ENCODE peak calls at places on chromosomes 2 and 18, in four cellular contexts. U is HepG2, Z is K562, S is GM12878. P is an unnamed sample.

GRCh38 chr2:28449489-28450395 is 46.1 kb upstream of the PLB1 start:
- DNase-seq in U (no peak), Z (peak; percentile 60), S (no peak), P (peak; percentile 21)

GRCh38 chr2:70907130-70907756 is 28.5 kb upstream of the ATP6V1B1 start:
- DNase-seq in U (no peak), Z (no peak), S (no peak), P (no peak)

GRCh38 chr18:58638446-58638845 is 9.6 kb upstream of the ALPK2 start:
- DNase-seq in U (no peak), Z (no peak), S (no peak), P (no peak)

GRCh38 chr2:235291464-235291863 is 202.4 kb upstream of the AGAP1 start:
- DNase-seq in U (peak; percentile 30), Z (no peak), S (no peak), P (no peak)

GRCh38 chr2:133422946-133423345 is 145.3 kb downstream of the NCKAP5 start:
- DNase-seq in U (no peak), Z (no peak), S (no peak), P (no peak)

GRCh38 chr2:120395686-120396518 is 50.0 kb downstream of the INHBB start:
- DNase-seq in U (peak; percentile 44), Z (no peak), S (no peak), P (no peak)

GRCh38 chr2:100246163-100247145 is 75.8 kb downstream of the LONRF2 start:
- DNase-seq in U (peak; percentile 27), Z (peak; percentile 48), S (no peak), P (peak; percentile 13)

GRCh38 chr2:200782243-200782642 is 29.5 kb upstream of the BZW1 start:
- DNase-seq in U (no peak), Z (no peak), S (no peak), P (no peak)

GRCh38 chr2:12675801-12676200 is 40.9 kb upstream of the TRIB2 start:
- DNase-seq in U (no peak), Z (no peak), S (no peak), P (no peak)

GRCh38 chr2:157056200-157056676 is 201.3 kb upstream of the GALNT5 start:
- DNase-seq in U (peak; percentile 69), Z (no peak), S (no peak), P (peak; percentile 56)

GRCh38 chr18:76795981-76796380 is 26.4 kb upstream of the ZNF236 start:
- DNase-seq in U (no peak), Z (no peak), S (no peak), P (no peak)

GRCh38 chr2:20182241-20182931 is 42.5 kb downstream of the SDC1 start:
- DNase-seq in U (no peak), Z (peak; percentile 82), S (no peak), P (no peak)

GRCh38 chr18:36693931-36694661 is 134.7 kb downstream of the TPGS2 start:
- DNase-seq in U (peak; percentile 38), Z (no peak), S (no peak), P (no peak)

GRCh38 chr2:86482034-86482433 is 40.9 kb downstream of the KDM3A start:
- DNase-seq in U (no peak), Z (no peak), S (no peak), P (no peak)

GRCh38 chr2:19799881-19800780 is 101.7 kb downstream of the TTC32 start:
- DNase-seq in U (no peak), Z (no peak), S (no peak), P (no peak)

DNA sequence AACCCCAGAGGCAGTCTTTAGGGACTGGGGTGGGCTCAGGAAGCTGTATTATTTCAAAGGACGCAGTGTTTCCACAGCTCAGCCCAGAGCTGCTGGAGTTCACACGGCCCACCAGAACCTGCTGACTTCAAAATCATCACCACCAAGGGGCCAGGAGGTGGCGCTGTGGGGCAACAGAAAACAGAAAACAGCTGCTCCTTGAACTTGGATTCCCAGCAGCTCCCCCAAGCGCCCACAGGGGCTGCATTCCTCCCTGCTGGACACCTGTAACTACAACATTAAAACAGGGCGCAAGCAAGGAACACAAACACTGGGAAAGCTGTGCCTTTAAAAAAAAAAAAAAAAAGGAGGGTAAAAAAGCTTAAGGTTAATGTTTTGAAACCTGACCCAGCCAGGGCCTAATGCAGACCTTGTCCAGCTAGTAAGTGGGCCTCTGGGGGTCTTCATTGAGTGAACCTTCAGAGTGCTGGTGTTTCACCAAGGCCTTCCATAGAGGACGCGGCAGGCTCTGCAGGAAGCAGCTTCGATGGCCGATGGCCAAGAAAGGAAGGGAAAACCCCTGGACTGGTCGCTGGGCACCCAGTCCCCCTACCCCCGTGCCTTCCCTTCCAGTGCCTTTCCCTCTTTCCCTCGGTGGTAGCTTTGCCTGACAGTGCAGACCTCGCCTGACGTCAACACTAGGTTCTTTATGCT is 25.9 kb downstream of the MLPH start:
- DNase-seq in U (peak; percentile 92), Z (peak; percentile 85), S (peak; percentile 28), P (peak; percentile 76)
- TF ChIP-seq REST in U (no peak), Z (no peak), S (no peak), P (no peak)

GRCh38 chr2:41930807-41931566 is 116.8 kb upstream of the PKDCC start:
- DNase-seq in U (no peak), Z (no peak), S (peak; percentile 36), P (peak; percentile 26)
- TF ChIP-seq ZBTB33 in U (no peak), Z (no peak), S (no peak), P (no peak)

DNA sequence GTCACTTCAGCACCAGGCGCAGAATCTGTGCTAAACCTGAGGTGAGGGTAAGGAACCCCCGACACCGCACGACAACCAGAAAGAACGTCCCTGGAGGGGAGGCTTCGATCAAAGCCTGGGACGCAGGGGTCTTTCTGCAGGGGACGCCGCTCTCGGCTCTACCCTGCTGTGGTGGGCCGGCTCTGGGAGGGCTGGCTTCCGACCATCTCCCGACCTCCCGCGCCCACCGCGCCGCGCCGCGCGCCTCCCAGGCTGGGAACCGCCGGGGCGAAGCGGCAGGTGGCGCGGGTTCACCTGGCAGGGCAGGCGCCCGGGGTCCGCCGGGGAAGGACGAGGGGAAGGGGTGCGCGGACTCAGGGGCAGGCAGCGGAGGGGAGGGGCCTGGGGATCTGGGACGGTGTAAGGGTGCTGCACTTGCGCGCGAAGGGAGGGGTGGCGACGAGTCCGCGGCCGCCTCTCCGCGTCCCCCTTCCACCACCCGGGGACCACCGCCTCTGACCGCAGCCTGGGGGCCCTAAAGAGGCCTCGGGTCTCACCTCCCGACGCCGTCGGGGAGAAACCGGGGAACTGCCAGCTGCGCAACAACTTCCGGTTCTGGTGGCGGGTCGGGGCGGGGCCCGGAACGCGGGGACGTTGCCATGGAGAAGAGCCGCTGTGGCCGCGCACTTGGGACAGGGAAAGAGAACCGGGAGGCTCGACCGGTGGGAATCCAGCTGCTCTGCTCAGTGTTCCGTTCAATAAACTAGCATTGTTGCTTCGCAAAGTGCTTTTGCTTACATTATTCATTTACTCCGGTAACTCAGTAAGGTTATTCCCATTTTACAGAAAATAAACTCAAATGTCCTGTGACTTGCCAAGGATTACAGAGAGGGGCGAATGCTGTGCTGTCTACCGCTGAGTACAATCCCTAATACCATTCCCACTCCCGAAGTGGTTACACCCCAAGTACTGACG is at the start of gene ZNF396:
- DNase-seq in U (peak; percentile 52), Z (peak; percentile 90), S (no peak), P (peak; percentile 23)
- TF ChIP-seq POLR2A in U (no peak), Z (peak; percentile 50), S (peak; percentile 57), P (no peak)

GRCh38 chr18:1133541-1133940 is 228.9 kb downstream of the ADCYAP1 start:
- DNase-seq in U (no peak), Z (no peak), S (no peak), P (no peak)
- TF ChIP-seq REST in U (no peak), Z (no peak), S (no peak), P (no peak)

GRCh38 chr2:219877714-219878113 is 250.3 kb downstream of the SLC4A3 start:
- DNase-seq in U (no peak), Z (no peak), S (no peak), P (no peak)
- TF ChIP-seq ZBTB33 in U (no peak), Z (no peak), S (no peak), P (no peak)

GRCh38 chr2:206764673-206765241 is 371 bp downstream of the MDH1B start:
- DNase-seq in U (no peak), Z (no peak), S (no peak), P (no peak)
- TF ChIP-seq POLR2A in U (no peak), Z (no peak), S (no peak), P (no peak)

DNA sequence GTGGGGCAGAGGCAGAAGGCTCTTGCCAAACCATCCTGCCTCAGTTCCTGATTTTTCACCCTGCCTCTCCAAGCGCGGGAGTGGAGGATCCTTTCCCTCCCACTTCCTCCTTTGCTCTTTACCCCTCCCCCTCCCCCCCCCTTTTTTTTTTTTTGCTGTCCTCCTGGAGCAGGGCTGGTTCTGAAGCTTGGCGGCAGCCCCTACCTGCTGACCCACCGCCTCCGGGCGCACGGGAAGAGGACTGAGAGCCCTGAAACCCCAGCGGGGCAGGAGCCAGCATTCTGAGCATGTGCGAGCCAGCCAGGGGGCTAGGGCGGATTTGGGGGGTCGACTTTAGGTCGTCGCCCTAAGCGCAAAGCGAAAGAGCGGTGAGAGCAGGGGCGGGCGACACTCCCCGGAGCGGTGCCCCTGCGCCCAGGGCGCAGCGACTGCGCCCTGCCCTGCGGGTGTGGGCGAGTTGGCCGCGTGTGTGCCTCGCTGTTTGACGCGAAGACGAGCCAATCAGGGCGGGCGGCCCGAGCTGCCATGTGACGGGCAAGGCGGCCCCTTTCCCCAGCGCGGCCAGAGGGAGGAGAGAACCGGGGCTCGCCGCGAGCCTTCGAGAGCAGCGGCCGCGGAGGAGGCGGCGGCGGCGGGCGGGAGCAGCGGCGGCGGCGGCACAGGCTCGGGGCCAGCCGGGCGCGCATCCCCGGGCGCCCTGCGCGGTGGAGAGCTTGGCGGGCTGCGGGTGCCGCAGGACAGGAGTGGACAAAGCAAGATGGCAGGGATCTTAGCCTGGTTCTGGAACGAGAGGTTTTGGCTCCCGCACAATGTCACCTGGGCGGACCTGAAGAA is at the start of gene CERS6:
- DNase-seq in U (peak; percentile 89), Z (peak; percentile 91), S (peak; percentile 64), P (peak; percentile 79)
- TF ChIP-seq REST in U (no peak), Z (no peak), S (no peak), P (no peak)

GRCh38 chr2:64950226-64951160 is 38.7 kb upstream of the SLC1A4 start:
- DNase-seq in U (no peak), Z (no peak), S (no peak), P (no peak)
- TF ChIP-seq ZBTB33 in U (no peak), Z (no peak), S (no peak), P (no peak)

GRCh38 chr2:176105727-176106635 is 1.1 kb upstream of the HOXD11 start:
- DNase-seq in U (no peak), Z (no peak), S (no peak), P (no peak)
- TF ChIP-seq POLR2A in U (no peak), Z (no peak), S (no peak), P (no peak)

P was measured in HCT116.